ENCODE peak calls at places on chromosomes 16 and 17, in five cellular contexts. M is MV-4-11; F is hepatocyte; D is activated CD4-positive, CD25-positive, alpha-beta regulatory T cell; C is frontal cortex. Y is an unnamed sample.

GRCh38 chr17:40022961-40023541 is 7.8 kb downstream of the CSF3 start:
- DNase-seq in M (no peak), F (peak), D (no peak), C (no peak), Y (no peak)

GRCh38 chr16:3618782-3619166 is 7.4 kb upstream of the SLX4 start:
- DNase-seq in M (peak), F (no peak), D (no peak), C (no peak), Y (peak)

GRCh38 chr17:8176197-8176940 is at the start of gene TMEM107:
- DNase-seq in M (peak), F (peak), D (peak), C (peak), Y (peak)

GRCh38 chr17:1713160-1713877 is 3.1 kb upstream of the TLCD2 start:
- DNase-seq in M (no peak), F (peak), D (no peak), C (no peak), Y (no peak)

GRCh38 chr17:2712300-2713043 is 908 bp upstream of the CLUH start:
- DNase-seq in M (no peak), F (no peak), D (no peak), C (no peak), Y (no peak)

GRCh38 chr16:58628845-58629680 is 563 bp downstream of the CNOT1 start:
- DNase-seq in M (peak), F (peak), D (peak), C (no peak), Y (peak)

GRCh38 chr16:17499223-17499902 is 28.6 kb upstream of the XYLT1 start:
- DNase-seq in M (no peak), F (no peak), D (no peak), C (no peak), Y (no peak)

GRCh38 chr17:61401280-61402072 is 1.8 kb downstream of the TBX2 start:
- DNase-seq in M (no peak), F (no peak), D (no peak), C (no peak), Y (peak)

GRCh38 chr17:68238488-68238887 is 9.4 kb upstream of the AMZ2 start:
- DNase-seq in M (peak), F (no peak), D (no peak), C (no peak), Y (no peak)

GRCh38 chr16:84931107-84931494 is 80.2 kb downstream of the ZDHHC7 start:
- DNase-seq in M (no peak), F (no peak), D (no peak), C (no peak), Y (no peak)

GRCh38 chr16:64012166-64012565 is 1109.7 kb downstream of the CDH11 start:
- DNase-seq in M (no peak), F (no peak), D (no peak), C (no peak), Y (no peak)

GRCh38 chr17:36608794-36609497 is 7.6 kb downstream of the MRM1 start:
- DNase-seq in M (peak), F (peak), D (no peak), C (peak), Y (peak)

GRCh38 chr17:78557598-78558039 is 19.6 kb downstream of the DNAH17 start:
- DNase-seq in M (peak), F (no peak), D (no peak), C (peak), Y (no peak)

GRCh38 chr17:74059471-74059870 is 144.0 kb upstream of the RPL38 start:
- DNase-seq in M (no peak), F (no peak), D (no peak), C (peak), Y (peak)

GRCh38 chr17:7442142-7442541 is 2.7 kb upstream of the CHRNB1 start:
- DNase-seq in M (no peak), F (no peak), D (no peak), C (no peak), Y (no peak)

GRCh38 chr16:68740628-68741346 is 3.7 kb downstream of the CDH1 start:
- DNase-seq in M (peak), F (no peak), D (no peak), C (no peak), Y (no peak)

GRCh38 chr17:78223061-78223460 is 8.4 kb upstream of the TMEM235 start:
- DNase-seq in M (no peak), F (no peak), D (no peak), C (no peak), Y (no peak)

GRCh38 chr17:57861000-57861736 is 11.3 kb upstream of the MRPS23 start:
- DNase-seq in M (peak), F (peak), D (no peak), C (no peak), Y (peak)

GRCh38 chr16:70675851-70676513 is 9.9 kb downstream of the MTSS2 start:
- DNase-seq in M (no peak), F (no peak), D (no peak), C (no peak), Y (no peak)

GRCh38 chr16:75326333-75326732 is 74.9 kb upstream of the BCAR1 start:
- DNase-seq in M (no peak), F (no peak), D (no peak), C (no peak), Y (no peak)

GRCh38 chr17:18377437-18378204 is at the start of gene EVPLL:
- DNase-seq in M (peak), F (no peak), D (no peak), C (no peak), Y (peak)

GRCh38 chr17:1736348-1737281 is 6.1 kb upstream of the SERPINF2 start:
- DNase-seq in M (peak), F (peak), D (no peak), C (peak), Y (no peak)

GRCh38 chr17:5272313-5272712 is 9.8 kb upstream of the RABEP1 start:
- DNase-seq in M (no peak), F (no peak), D (no peak), C (no peak), Y (no peak)

GRCh38 chr17:44878627-44879221 is 20.5 kb downstream of the EFTUD2 start:
- DNase-seq in M (peak), F (peak), D (no peak), C (peak), Y (no peak)